ENCODE peak calls at places on chromosome 5, in five cellular contexts. One of them, this sample, is unnamed.
A peak's percentile ranks its signal among the peaks of the same experiment; 100 is the strongest.

GRCh38 chr5:123125172-123125508 is 36.1 kb downstream of the PRDM6 start:
- DNase-seq in adrenal gland: no peak
- DNase-seq in tibial nerve: no peak
- DNase-seq in RWPE1: peak; percentile 31
- DNase-seq in prostate gland: no peak
- DNase-seq in this sample: no peak

GRCh38 chr5:1845696-1846095 is 37.0 kb downstream of the IRX4 start:
- DNase-seq in adrenal gland: no peak
- DNase-seq in tibial nerve: no peak
- DNase-seq in RWPE1: no peak
- DNase-seq in prostate gland: no peak
- DNase-seq in this sample: no peak

GRCh38 chr5:5353681-5354080 is 68.8 kb upstream of the ICE1 start:
- DNase-seq in RWPE1: no peak
- DNase-seq in tibial nerve: no peak
- DNase-seq in prostate gland: no peak
- DNase-seq in adrenal gland: no peak
- DNase-seq in this sample: no peak

GRCh38 chr5:88748670-88749069 is 134.3 kb downstream of the MEF2C start:
- DNase-seq in tibial nerve: no peak
- DNase-seq in RWPE1: no peak
- DNase-seq in prostate gland: no peak
- DNase-seq in adrenal gland: no peak
- DNase-seq in this sample: no peak

GRCh38 chr5:177310757-177311173 is 933 bp downstream of the MXD3 start:
- DNase-seq in tibial nerve: no peak
- DNase-seq in prostate gland: no peak
- DNase-seq in RWPE1: no peak
- DNase-seq in adrenal gland: no peak
- DNase-seq in this sample: peak; percentile 46

GRCh38 chr5:87121315-87122170 is 146.1 kb upstream of the RASA1 start:
- DNase-seq in tibial nerve: no peak
- DNase-seq in prostate gland: no peak
- DNase-seq in adrenal gland: peak; percentile 43
- DNase-seq in RWPE1: peak; percentile 80
- DNase-seq in this sample: peak; percentile 60

GRCh38 chr5:136023935-136024645 is 4.7 kb upstream of the TGFBI start:
- DNase-seq in tibial nerve: no peak
- DNase-seq in prostate gland: no peak
- DNase-seq in adrenal gland: no peak
- DNase-seq in RWPE1: no peak
- DNase-seq in this sample: no peak

GRCh38 chr5:126624534-126624933 is 23.8 kb downstream of the PHAX start:
- DNase-seq in tibial nerve: no peak
- DNase-seq in prostate gland: no peak
- DNase-seq in adrenal gland: peak; percentile 76
- DNase-seq in RWPE1: peak; percentile 41
- DNase-seq in this sample: peak; percentile 19

GRCh38 chr5:55220433-55221185 is 6.5 kb downstream of the MCIDAS start:
- DNase-seq in adrenal gland: no peak
- DNase-seq in prostate gland: no peak
- DNase-seq in RWPE1: no peak
- DNase-seq in tibial nerve: no peak
- DNase-seq in this sample: no peak

GRCh38 chr5:14449052-14449661 is 132.4 kb upstream of the OTULINL start:
- DNase-seq in tibial nerve: no peak
- DNase-seq in prostate gland: no peak
- DNase-seq in adrenal gland: peak; percentile 46
- DNase-seq in RWPE1: no peak
- DNase-seq in this sample: no peak

GRCh38 chr5:66164044-66164790 is 20.1 kb downstream of the SREK1 start:
- DNase-seq in RWPE1: no peak
- DNase-seq in tibial nerve: no peak
- DNase-seq in adrenal gland: no peak
- DNase-seq in prostate gland: no peak
- DNase-seq in this sample: no peak

GRCh38 chr5:95711501-95712346 is 19.4 kb upstream of the RHOBTB3 start:
- DNase-seq in prostate gland: no peak
- DNase-seq in RWPE1: no peak
- DNase-seq in tibial nerve: no peak
- DNase-seq in adrenal gland: no peak
- DNase-seq in this sample: no peak

GRCh38 chr5:125485003-125485641 is 738.7 kb upstream of the ZNF608 start:
- DNase-seq in RWPE1: peak; percentile 92
- DNase-seq in prostate gland: peak; percentile 83
- DNase-seq in tibial nerve: peak; percentile 12
- DNase-seq in adrenal gland: peak; percentile 35
- DNase-seq in this sample: peak; percentile 56

GRCh38 chr5:142325677-142326479 is 1.1 kb upstream of the SPRY4 start:
- DNase-seq in RWPE1: peak; percentile 88
- DNase-seq in tibial nerve: peak; percentile 35
- DNase-seq in adrenal gland: peak; percentile 61
- DNase-seq in prostate gland: peak; percentile 31
- DNase-seq in this sample: peak; percentile 88

GRCh38 chr5:6710078-6710477 is 3.2 kb upstream of the TENT4A start:
- DNase-seq in RWPE1: no peak
- DNase-seq in adrenal gland: no peak
- DNase-seq in prostate gland: no peak
- DNase-seq in tibial nerve: no peak
- DNase-seq in this sample: no peak

GRCh38 chr5:172187118-172188032 is 649 bp downstream of the STK10 start:
- DNase-seq in adrenal gland: peak; percentile 62
- DNase-seq in RWPE1: peak; percentile 95
- DNase-seq in tibial nerve: no peak
- DNase-seq in prostate gland: peak; percentile 19
- DNase-seq in this sample: peak; percentile 60

GRCh38 chr5:154971501-154971900 is 30.6 kb downstream of the MRPL22 start:
- DNase-seq in tibial nerve: no peak
- DNase-seq in adrenal gland: no peak
- DNase-seq in RWPE1: no peak
- DNase-seq in prostate gland: no peak
- DNase-seq in this sample: no peak

GRCh38 chr5:170338933-170339779 is 41.6 kb upstream of the LCP2 start:
- DNase-seq in adrenal gland: no peak
- DNase-seq in tibial nerve: no peak
- DNase-seq in RWPE1: peak; percentile 48
- DNase-seq in prostate gland: no peak
- DNase-seq in this sample: peak; percentile 44

GRCh38 chr5:170307575-170308465 is 10.2 kb upstream of the LCP2 start:
- DNase-seq in prostate gland: peak; percentile 43
- DNase-seq in tibial nerve: peak; percentile 64
- DNase-seq in adrenal gland: peak; percentile 87
- DNase-seq in RWPE1: peak; percentile 87
- DNase-seq in this sample: peak; percentile 54

GRCh38 chr5:56620903-56621680 is 194.3 kb upstream of the MAP3K1 start:
- DNase-seq in prostate gland: no peak
- DNase-seq in RWPE1: no peak
- DNase-seq in tibial nerve: no peak
- DNase-seq in adrenal gland: no peak
- DNase-seq in this sample: no peak

GRCh38 chr5:74030371-74030770 is 404.4 kb downstream of the ARHGEF28 start:
- DNase-seq in prostate gland: no peak
- DNase-seq in RWPE1: no peak
- DNase-seq in tibial nerve: no peak
- DNase-seq in adrenal gland: no peak
- DNase-seq in this sample: no peak

GRCh38 chr5:124650960-124651662 is 95.3 kb downstream of the ZNF608 start:
- DNase-seq in tibial nerve: no peak
- DNase-seq in adrenal gland: no peak
- DNase-seq in RWPE1: no peak
- DNase-seq in prostate gland: no peak
- DNase-seq in this sample: no peak

GRCh38 chr5:93053825-93054224 is 527.2 kb downstream of the NR2F1-AS1 start:
- DNase-seq in RWPE1: no peak
- DNase-seq in adrenal gland: no peak
- DNase-seq in tibial nerve: no peak
- DNase-seq in prostate gland: no peak
- DNase-seq in this sample: no peak

GRCh38 chr5:3736926-3737325 is 141.3 kb downstream of the IRX1 start:
- DNase-seq in tibial nerve: no peak
- DNase-seq in adrenal gland: no peak
- DNase-seq in prostate gland: no peak
- DNase-seq in RWPE1: no peak
- DNase-seq in this sample: no peak

GRCh38 chr5:79983618-79984017 is 7.4 kb downstream of the MTX3 start:
- DNase-seq in prostate gland: no peak
- DNase-seq in RWPE1: no peak
- DNase-seq in tibial nerve: no peak
- DNase-seq in adrenal gland: no peak
- DNase-seq in this sample: no peak

GRCh38 chr5:154236011-154236410 is 45.5 kb downstream of the GALNT10 start:
- DNase-seq in adrenal gland: no peak
- DNase-seq in RWPE1: no peak
- DNase-seq in prostate gland: no peak
- DNase-seq in tibial nerve: no peak
- DNase-seq in this sample: no peak

GRCh38 chr5:79924936-79925893 is 65.8 kb downstream of the MTX3 start:
- DNase-seq in tibial nerve: no peak
- DNase-seq in RWPE1: no peak
- DNase-seq in prostate gland: no peak
- DNase-seq in adrenal gland: peak; percentile 63
- DNase-seq in this sample: peak; percentile 9

GRCh38 chr5:133624316-133624715 is 12.0 kb upstream of the FSTL4 start:
- DNase-seq in adrenal gland: no peak
- DNase-seq in tibial nerve: no peak
- DNase-seq in prostate gland: no peak
- DNase-seq in RWPE1: no peak
- DNase-seq in this sample: no peak
- TF ChIP-seq CTCF in adrenal gland: no peak
- TF ChIP-seq CTCF in tibial nerve: no peak
- TF ChIP-seq CTCF in prostate gland: no peak
- TF ChIP-seq CTCF in RWPE1: no peak
- TF ChIP-seq CTCF in this sample: no peak

GRCh38 chr5:32840606-32841005 is 129.5 kb downstream of the NPR3 start:
- DNase-seq in RWPE1: no peak
- DNase-seq in tibial nerve: no peak
- DNase-seq in adrenal gland: no peak
- DNase-seq in prostate gland: no peak
- DNase-seq in this sample: no peak
- TF ChIP-seq CTCF in RWPE1: no peak
- TF ChIP-seq CTCF in tibial nerve: no peak
- TF ChIP-seq CTCF in adrenal gland: no peak
- TF ChIP-seq CTCF in prostate gland: no peak
- TF ChIP-seq CTCF in this sample: no peak

GRCh38 chr5:157686841-157687554 is 15.7 kb downstream of the C5orf52 start:
- DNase-seq in tibial nerve: no peak
- DNase-seq in adrenal gland: no peak
- DNase-seq in prostate gland: no peak
- DNase-seq in RWPE1: no peak
- DNase-seq in this sample: no peak

GRCh38 chr5:157690690-157691433 is 19.5 kb downstream of the C5orf52 start:
- DNase-seq in RWPE1: no peak
- DNase-seq in tibial nerve: no peak
- DNase-seq in adrenal gland: no peak
- DNase-seq in prostate gland: no peak
- DNase-seq in this sample: no peak

GRCh38 chr5:157689942-157690689 is 18.8 kb downstream of the C5orf52 start:
- DNase-seq in RWPE1: no peak
- DNase-seq in adrenal gland: no peak
- DNase-seq in prostate gland: no peak
- DNase-seq in tibial nerve: no peak
- DNase-seq in this sample: no peak
- TF ChIP-seq CTCF in RWPE1: no peak
- TF ChIP-seq CTCF in adrenal gland: no peak
- TF ChIP-seq CTCF in prostate gland: no peak
- TF ChIP-seq CTCF in tibial nerve: no peak
- TF ChIP-seq CTCF in this sample: peak; percentile 25

GRCh38 chr5:114678778-114679177 is 316.9 kb downstream of the KCNN2 start:
- DNase-seq in prostate gland: no peak
- DNase-seq in RWPE1: no peak
- DNase-seq in tibial nerve: no peak
- DNase-seq in adrenal gland: no peak
- DNase-seq in this sample: no peak
- TF ChIP-seq CTCF in prostate gland: no peak
- TF ChIP-seq CTCF in RWPE1: no peak
- TF ChIP-seq CTCF in tibial nerve: no peak
- TF ChIP-seq CTCF in adrenal gland: no peak
- TF ChIP-seq CTCF in this sample: no peak

GRCh38 chr5:77282337-77283027 is 72.0 kb downstream of the PDE8B start:
- DNase-seq in prostate gland: peak; percentile 33
- DNase-seq in adrenal gland: no peak
- DNase-seq in RWPE1: peak; percentile 73
- DNase-seq in tibial nerve: no peak
- DNase-seq in this sample: no peak
- TF ChIP-seq CTCF in prostate gland: no peak
- TF ChIP-seq CTCF in adrenal gland: no peak
- TF ChIP-seq CTCF in RWPE1: no peak
- TF ChIP-seq CTCF in tibial nerve: no peak
- TF ChIP-seq CTCF in this sample: no peak

DNA sequence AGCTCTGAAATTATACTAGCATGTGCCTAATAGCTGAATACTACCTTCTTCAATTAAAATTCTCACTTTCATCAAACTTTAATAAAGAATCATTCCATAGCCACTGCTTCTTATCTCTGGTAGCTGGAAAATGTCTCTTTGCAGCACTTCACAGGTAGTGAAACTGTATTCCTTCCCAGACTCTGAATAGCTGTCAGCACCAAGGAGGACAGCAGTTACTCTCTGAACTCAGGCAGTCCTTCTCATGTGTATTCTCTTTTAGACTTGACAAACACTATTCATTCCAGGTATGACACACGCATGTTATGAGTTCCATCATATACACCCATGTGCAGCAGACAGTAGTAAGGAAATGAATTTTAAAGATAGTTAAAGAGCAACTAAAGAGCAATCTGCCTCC is 627.1 kb downstream of the EFNA5 start:
- DNase-seq in prostate gland: no peak
- DNase-seq in RWPE1: no peak
- DNase-seq in tibial nerve: no peak
- DNase-seq in adrenal gland: no peak
- DNase-seq in this sample: no peak
- TF ChIP-seq CTCF in prostate gland: no peak
- TF ChIP-seq CTCF in RWPE1: no peak
- TF ChIP-seq CTCF in tibial nerve: no peak
- TF ChIP-seq CTCF in adrenal gland: no peak
- TF ChIP-seq CTCF in this sample: no peak

GRCh38 chr5:159440235-159440634 is 109.9 kb upstream of the IL12B start:
- DNase-seq in prostate gland: no peak
- DNase-seq in adrenal gland: no peak
- DNase-seq in tibial nerve: no peak
- DNase-seq in RWPE1: no peak
- DNase-seq in this sample: no peak

GRCh38 chr5:159440948-159441347 is 110.7 kb upstream of the IL12B start:
- DNase-seq in tibial nerve: no peak
- DNase-seq in prostate gland: no peak
- DNase-seq in adrenal gland: no peak
- DNase-seq in RWPE1: no peak
- DNase-seq in this sample: no peak

GRCh38 chr5:159439002-159439401 is 108.7 kb upstream of the IL12B start:
- DNase-seq in adrenal gland: no peak
- DNase-seq in tibial nerve: no peak
- DNase-seq in prostate gland: no peak
- DNase-seq in RWPE1: no peak
- DNase-seq in this sample: no peak

GRCh38 chr5:159442210-159442850 is 112.0 kb upstream of the IL12B start:
- DNase-seq in prostate gland: no peak
- DNase-seq in RWPE1: no peak
- DNase-seq in adrenal gland: no peak
- DNase-seq in tibial nerve: no peak
- DNase-seq in this sample: no peak

GRCh38 chr5:159441441-159441840 is 111.2 kb upstream of the IL12B start:
- DNase-seq in RWPE1: peak; percentile 34
- DNase-seq in prostate gland: no peak
- DNase-seq in adrenal gland: peak; percentile 70
- DNase-seq in tibial nerve: no peak
- DNase-seq in this sample: peak; percentile 30
- TF ChIP-seq CTCF in RWPE1: no peak
- TF ChIP-seq CTCF in prostate gland: no peak
- TF ChIP-seq CTCF in adrenal gland: peak; percentile 59
- TF ChIP-seq CTCF in tibial nerve: no peak
- TF ChIP-seq CTCF in this sample: no peak

This sample was measured in Calu3.